ENCODE peak calls at places on chromosomes 11 and 22, in four cellular contexts. One of them, this sample, is unnamed.

GRCh38 chr11:29781268-29781667 is 235.6 kb downstream of the KCNA4 start:
- DNase-seq in K562: no peak
- DNase-seq in HepG2: no peak
- DNase-seq in Panc1: no peak
- DNase-seq in this sample: no peak

GRCh38 chr22:30196141-30196866 is 50.3 kb downstream of the LIF start:
- DNase-seq in K562: peak; percentile 49
- DNase-seq in HepG2: peak; percentile 84
- DNase-seq in Panc1: peak; percentile 97
- DNase-seq in this sample: peak; percentile 91

GRCh38 chr11:88631497-88631896 is 294.0 kb upstream of the CTSC start:
- DNase-seq in K562: no peak
- DNase-seq in HepG2: no peak
- DNase-seq in Panc1: no peak
- DNase-seq in this sample: peak; percentile 1

GRCh38 chr11:14809466-14809865 is 82.6 kb downstream of the CYP2R1 start:
- DNase-seq in K562: no peak
- DNase-seq in HepG2: no peak
- DNase-seq in Panc1: no peak
- DNase-seq in this sample: no peak

GRCh38 chr11:133894956-133895549 is 49.7 kb upstream of the SPATA19 start:
- DNase-seq in K562: no peak
- DNase-seq in HepG2: no peak
- DNase-seq in Panc1: no peak
- DNase-seq in this sample: no peak

GRCh38 chr22:35172452-35172851 is 84.8 kb upstream of the HMGXB4 start:
- DNase-seq in K562: no peak
- DNase-seq in HepG2: no peak
- DNase-seq in Panc1: no peak
- DNase-seq in this sample: no peak

GRCh38 chr11:2803186-2804057 is 82.2 kb downstream of the CDKN1C start:
- DNase-seq in K562: no peak
- DNase-seq in HepG2: no peak
- DNase-seq in Panc1: no peak
- DNase-seq in this sample: no peak

GRCh38 chr11:12581923-12582322 is 92.3 kb upstream of the TEAD1 start:
- DNase-seq in K562: peak; percentile 41
- DNase-seq in HepG2: no peak
- DNase-seq in Panc1: no peak
- DNase-seq in this sample: peak; percentile 38

GRCh38 chr11:279966-280761 is 2.0 kb downstream of the NLRP6 start:
- DNase-seq in K562: no peak
- DNase-seq in HepG2: no peak
- DNase-seq in Panc1: no peak
- DNase-seq in this sample: no peak

GRCh38 chr11:820655-821512 is 2.2 kb downstream of the PNPLA2 start:
- DNase-seq in K562: no peak
- DNase-seq in HepG2: peak; percentile 70
- DNase-seq in Panc1: no peak
- DNase-seq in this sample: no peak

GRCh38 chr11:106765849-106766248 is 252.4 kb downstream of the GUCY1A2 start:
- DNase-seq in K562: no peak
- DNase-seq in HepG2: no peak
- DNase-seq in Panc1: no peak
- DNase-seq in this sample: no peak

GRCh38 chr11:23991140-23991539 is 505.7 kb upstream of the LUZP2 start:
- DNase-seq in K562: no peak
- DNase-seq in HepG2: no peak
- DNase-seq in Panc1: no peak
- DNase-seq in this sample: no peak
- TF ChIP-seq TCF7L2 in K562: no peak
- TF ChIP-seq TCF7L2 in HepG2: no peak
- TF ChIP-seq TCF7L2 in Panc1: no peak
- TF ChIP-seq TCF7L2 in this sample: no peak

DNA sequence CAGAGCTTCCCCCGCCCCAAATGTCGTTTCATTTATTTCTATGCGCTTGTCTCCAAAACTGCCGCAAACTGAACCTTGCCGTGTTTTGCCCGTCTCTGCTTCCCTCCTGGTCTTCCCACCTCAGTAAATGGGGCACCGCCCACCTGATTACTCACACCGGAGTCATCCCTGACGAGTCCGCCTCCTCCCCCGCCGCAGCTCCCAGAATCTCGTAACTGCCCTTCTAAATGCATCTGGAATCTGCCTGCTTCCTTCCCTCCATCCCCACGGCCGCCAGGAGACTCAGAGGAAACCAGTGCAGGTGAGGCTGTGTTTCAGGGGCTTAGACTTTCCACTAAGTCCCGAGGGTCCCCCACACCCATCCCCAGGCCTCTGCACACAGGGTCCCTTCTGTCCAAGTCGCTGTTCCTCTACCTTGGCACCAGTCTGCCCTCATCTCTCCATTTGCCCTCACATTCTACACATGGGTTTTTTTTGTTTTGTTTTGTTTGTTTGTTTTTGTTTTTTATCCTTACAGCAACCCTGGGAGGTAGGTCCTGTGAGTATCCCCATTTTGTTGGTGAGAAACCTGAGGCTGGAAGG is 62.6 kb upstream of the PHF21B start:
- DNase-seq in K562: peak; percentile 21
- DNase-seq in HepG2: no peak
- DNase-seq in Panc1: no peak
- DNase-seq in this sample: peak; percentile 77
- TF ChIP-seq TCF7L2 in K562: no peak
- TF ChIP-seq TCF7L2 in HepG2: no peak
- TF ChIP-seq TCF7L2 in Panc1: no peak
- TF ChIP-seq TCF7L2 in this sample: no peak

DNA sequence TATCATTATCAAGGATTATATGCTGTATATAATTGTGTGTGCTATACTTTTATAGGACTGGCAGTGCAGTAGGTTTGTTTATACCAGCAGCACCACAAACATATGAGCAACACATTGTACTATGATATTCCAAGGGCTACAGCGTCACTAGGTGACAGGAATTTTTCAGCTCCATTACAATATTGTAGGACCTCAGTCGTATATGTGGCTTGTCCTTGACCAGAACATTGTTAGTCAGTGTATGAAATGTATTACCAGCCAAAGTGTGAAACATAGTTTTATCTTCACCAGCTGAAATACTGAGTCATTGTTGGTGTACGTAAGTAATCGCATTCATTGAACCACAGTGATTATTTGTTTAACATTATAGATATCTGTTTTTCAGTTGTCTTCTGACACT is 20.4 kb downstream of the JHY start:
- DNase-seq in K562: no peak
- DNase-seq in HepG2: no peak
- DNase-seq in Panc1: no peak
- DNase-seq in this sample: no peak
- TF ChIP-seq TCF7L2 in K562: no peak
- TF ChIP-seq TCF7L2 in HepG2: no peak
- TF ChIP-seq TCF7L2 in Panc1: no peak
- TF ChIP-seq TCF7L2 in this sample: no peak

GRCh38 chr22:42261266-42261665 is 9.2 kb downstream of the TCF20 start:
- DNase-seq in K562: no peak
- DNase-seq in HepG2: no peak
- DNase-seq in Panc1: no peak
- DNase-seq in this sample: no peak
- TF ChIP-seq TCF7L2 in K562: no peak
- TF ChIP-seq TCF7L2 in HepG2: no peak
- TF ChIP-seq TCF7L2 in Panc1: no peak
- TF ChIP-seq TCF7L2 in this sample: no peak

GRCh38 chr22:38428714-38429113 is 26.3 kb downstream of the KCNJ4 start:
- DNase-seq in K562: no peak
- DNase-seq in HepG2: no peak
- DNase-seq in Panc1: no peak
- DNase-seq in this sample: no peak

GRCh38 chr22:38431266-38432010 is 23.6 kb downstream of the KCNJ4 start:
- DNase-seq in K562: no peak
- DNase-seq in HepG2: peak; percentile 16
- DNase-seq in Panc1: no peak
- DNase-seq in this sample: no peak

GRCh38 chr22:38427940-38428339 is 27.1 kb downstream of the KCNJ4 start:
- DNase-seq in K562: no peak
- DNase-seq in HepG2: no peak
- DNase-seq in Panc1: no peak
- DNase-seq in this sample: no peak

GRCh38 chr22:38427465-38427864 is 27.5 kb downstream of the KCNJ4 start:
- DNase-seq in K562: no peak
- DNase-seq in HepG2: no peak
- DNase-seq in Panc1: no peak
- DNase-seq in this sample: no peak

DNA sequence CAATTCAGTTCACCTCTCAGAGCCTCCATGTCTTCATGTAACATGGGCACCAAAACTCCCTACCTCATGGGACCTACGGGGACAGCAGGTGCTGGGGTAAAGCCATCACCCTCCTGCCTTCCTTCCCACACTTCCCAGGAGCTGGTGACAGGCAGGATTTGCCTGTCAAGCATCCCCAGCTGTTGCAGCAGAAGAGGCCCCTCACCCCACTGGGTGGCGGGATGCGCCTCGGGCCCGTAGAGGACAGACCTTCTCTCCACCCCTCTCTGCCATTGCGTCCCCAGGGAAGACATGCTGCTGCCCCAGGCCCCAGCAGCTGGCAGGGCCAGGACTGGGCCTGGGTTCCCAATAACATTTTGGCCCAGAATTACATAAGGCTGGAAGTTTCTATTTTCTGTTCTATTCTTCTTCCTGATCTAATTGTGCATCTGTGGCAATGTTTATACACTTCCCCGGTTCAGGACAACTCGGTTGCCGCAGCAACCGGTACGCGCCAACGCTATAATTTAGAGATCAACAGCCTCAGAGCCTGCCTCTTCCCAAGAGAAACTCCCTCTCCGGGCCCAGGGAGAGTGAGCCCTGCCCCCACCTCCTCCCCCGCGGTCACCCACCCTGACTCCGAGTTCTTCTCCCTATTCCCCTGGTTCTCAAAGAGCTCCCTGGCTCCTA is 25.4 kb downstream of the KCNJ4 start:
- DNase-seq in K562: no peak
- DNase-seq in HepG2: no peak
- DNase-seq in Panc1: no peak
- DNase-seq in this sample: no peak
- TF ChIP-seq TCF7L2 in K562: no peak
- TF ChIP-seq TCF7L2 in HepG2: no peak
- TF ChIP-seq TCF7L2 in Panc1: no peak
- TF ChIP-seq TCF7L2 in this sample: no peak

DNA sequence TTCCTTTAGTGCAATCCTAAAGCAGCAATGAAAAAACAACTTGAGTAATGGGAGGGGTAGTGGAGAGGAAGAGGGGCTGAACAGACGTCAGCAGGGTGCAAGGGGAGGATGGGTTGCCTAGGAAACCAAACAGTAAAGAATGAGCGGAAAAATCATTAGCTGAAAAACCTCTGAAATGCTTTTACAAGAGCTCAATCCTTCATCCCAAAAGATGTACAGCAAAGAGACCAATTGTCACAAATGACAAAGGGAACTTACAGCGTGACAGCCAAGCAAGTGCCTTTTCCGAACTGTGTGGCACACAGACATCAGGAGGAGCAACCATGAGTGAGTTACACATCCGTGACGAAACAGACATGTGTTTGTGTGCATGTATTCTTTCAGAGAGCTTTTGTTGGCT is 104.6 kb downstream of the SIK3 start:
- DNase-seq in K562: no peak
- DNase-seq in HepG2: no peak
- DNase-seq in Panc1: no peak
- DNase-seq in this sample: no peak
- TF ChIP-seq TCF7L2 in K562: no peak
- TF ChIP-seq TCF7L2 in HepG2: no peak
- TF ChIP-seq TCF7L2 in Panc1: no peak
- TF ChIP-seq TCF7L2 in this sample: no peak

GRCh38 chr22:38937541-38937940 is 19.9 kb upstream of the APOBEC3A start:
- DNase-seq in K562: no peak
- DNase-seq in HepG2: no peak
- DNase-seq in Panc1: no peak
- DNase-seq in this sample: no peak

GRCh38 chr22:38937036-38937435 is 20.4 kb upstream of the APOBEC3A start:
- DNase-seq in K562: no peak
- DNase-seq in HepG2: no peak
- DNase-seq in Panc1: no peak
- DNase-seq in this sample: no peak

GRCh38 chr22:38935616-38936015 is 21.8 kb upstream of the APOBEC3A start:
- DNase-seq in K562: no peak
- DNase-seq in HepG2: no peak
- DNase-seq in Panc1: no peak
- DNase-seq in this sample: no peak

GRCh38 chr22:38935023-38935422 is 22.4 kb upstream of the APOBEC3A start:
- DNase-seq in K562: no peak
- DNase-seq in HepG2: no peak
- DNase-seq in Panc1: no peak
- DNase-seq in this sample: no peak

DNA sequence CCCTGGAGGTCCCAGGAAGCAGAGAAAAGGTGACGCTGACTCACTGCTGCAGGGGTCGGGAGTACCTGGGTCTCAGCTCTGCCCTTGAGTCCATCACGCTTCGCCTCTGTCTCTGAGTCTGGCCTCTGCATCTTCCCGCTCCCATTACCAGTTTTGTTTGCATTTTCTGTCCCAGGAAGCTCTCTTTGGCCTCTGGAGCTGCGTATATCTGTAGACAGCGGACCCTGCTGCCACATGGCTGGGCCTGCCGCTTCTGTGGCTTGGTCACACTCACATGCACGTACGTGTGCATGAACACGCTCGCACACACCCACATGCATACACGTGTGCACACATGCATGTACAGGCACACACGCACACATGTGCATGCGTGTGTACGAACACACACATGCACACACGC is 20.8 kb upstream of the APOBEC3A start:
- DNase-seq in K562: no peak
- DNase-seq in HepG2: no peak
- DNase-seq in Panc1: no peak
- DNase-seq in this sample: no peak
- TF ChIP-seq TCF7L2 in K562: no peak
- TF ChIP-seq TCF7L2 in HepG2: no peak
- TF ChIP-seq TCF7L2 in Panc1: no peak
- TF ChIP-seq TCF7L2 in this sample: no peak

DNA sequence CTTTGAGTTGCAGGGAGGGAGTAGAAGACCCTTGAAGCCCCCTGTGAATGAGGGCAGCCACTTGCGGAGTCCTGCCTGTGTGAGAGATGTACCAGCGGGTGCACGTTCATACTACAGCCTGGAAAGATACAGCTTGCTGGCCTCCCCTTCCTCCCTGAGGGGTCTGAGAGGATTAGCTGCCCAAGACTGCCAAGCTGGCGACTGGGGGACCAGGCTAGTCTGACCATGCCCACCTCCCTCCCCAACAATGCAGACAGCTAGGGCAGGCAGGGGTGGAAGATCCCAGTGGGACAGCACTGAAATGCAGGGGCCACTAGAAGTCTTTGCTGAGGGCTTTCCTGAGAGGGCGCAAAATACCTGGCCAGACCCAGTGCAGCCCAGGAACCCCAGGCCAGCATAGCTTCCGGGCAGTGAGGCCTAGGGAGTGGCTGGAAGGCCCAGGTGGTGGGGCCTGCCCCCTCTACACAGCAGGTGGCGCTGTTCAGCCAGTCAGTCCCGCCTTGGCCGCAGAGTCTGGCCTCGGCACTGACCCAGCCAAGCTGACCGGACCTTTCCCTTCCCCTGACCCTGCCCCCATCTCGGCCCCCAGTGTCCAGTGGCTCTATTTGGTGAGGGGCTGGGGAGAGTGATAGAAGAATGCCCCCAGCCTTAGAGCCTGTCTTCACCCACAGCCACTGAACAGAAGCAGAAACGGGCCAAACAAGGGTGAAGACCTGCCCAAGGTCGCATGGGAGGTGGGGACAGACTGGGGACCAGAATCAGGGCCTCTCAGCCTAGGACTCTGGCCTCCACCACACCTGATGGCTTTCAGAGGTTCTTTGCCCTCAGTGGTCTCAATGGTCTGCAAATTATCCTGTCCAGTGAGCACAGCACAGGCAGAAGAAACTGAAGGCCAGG is 4.8 kb upstream of the MYRF start:
- DNase-seq in K562: peak; percentile 89
- DNase-seq in HepG2: peak; percentile 67
- DNase-seq in Panc1: no peak
- DNase-seq in this sample: peak; percentile 48
- TF ChIP-seq TCF7L2 in K562: no peak
- TF ChIP-seq TCF7L2 in HepG2: no peak
- TF ChIP-seq TCF7L2 in Panc1: no peak
- TF ChIP-seq TCF7L2 in this sample: no peak

This sample was measured in HCT116.